ENCODE peak calls at places on chromosomes 12 and 14, in ten cellular contexts. D is fibroblast of the aortic adventitia; N is HT1080; A is stimulated activated CD8-positive, alpha-beta memory T cell treated with anti-CD3 and anti-CD28 coated beads, Interleukin-7, amount 100 ng/mL, for 24 hours; S is GM12892; T is LNCaP clone FGC; Q is left ventricle myocardium superior; Z is GM04503; O is GM13976; C is transverse colon. G is an unnamed sample.

GRCh38 chr12:49974231-49974675 is 1.5 kb downstream of the AQP6 start:
- DNase-seq in D (peak), N (no peak), A (no peak), S (no peak), T (no peak), Q (peak), Z (no peak), O (no peak), C (peak), G (no peak)

GRCh38 chr14:22748188-22748587 is 18.3 kb upstream of the OXA1L start:
- DNase-seq in D (no peak), N (no peak), A (no peak), S (no peak), T (no peak), Q (no peak), Z (no peak), O (no peak), C (no peak), G (no peak)

GRCh38 chr12:6280053-6280469 is 30.4 kb upstream of the PLEKHG6 start:
- DNase-seq in D (peak), N (peak), A (no peak), S (no peak), T (peak), Q (no peak), Z (peak), O (no peak), C (peak), G (peak)

GRCh38 chr12:20653871-20654270 is 41.3 kb upstream of the SLCO1C1 start:
- DNase-seq in D (peak), N (peak), A (no peak), S (no peak), T (no peak), Q (no peak), Z (no peak), O (no peak), C (no peak), G (no peak)

GRCh38 chr12:57894577-57895292 is 46.6 kb upstream of the ATP23 start:
- DNase-seq in D (no peak), N (no peak), A (no peak), S (no peak), T (no peak), Q (no peak), Z (no peak), O (no peak), C (no peak), G (no peak)

GRCh38 chr14:89853976-89854693 is 100.4 kb downstream of the EFCAB11 start:
- DNase-seq in D (peak), N (no peak), A (no peak), S (no peak), T (no peak), Q (no peak), Z (peak), O (no peak), C (no peak), G (no peak)

GRCh38 chr12:27814851-27815591 is 35.0 kb upstream of the MANSC4 start:
- DNase-seq in D (peak), N (no peak), A (no peak), S (no peak), T (peak), Q (no peak), Z (no peak), O (no peak), C (no peak), G (no peak)

GRCh38 chr14:99758915-99759545 is 34.2 kb upstream of the EML1 start:
- DNase-seq in D (no peak), N (no peak), A (no peak), S (no peak), T (no peak), Q (no peak), Z (no peak), O (no peak), C (no peak), G (no peak)

GRCh38 chr12:46342562-46343033 is 30.0 kb downstream of the SLC38A2 start:
- DNase-seq in D (peak), N (peak), A (no peak), S (no peak), T (no peak), Q (peak), Z (no peak), O (no peak), C (peak), G (no peak)

GRCh38 chr14:84874436-84874835 is 655.5 kb upstream of the FLRT2 start:
- DNase-seq in D (no peak), N (no peak), A (no peak), S (no peak), T (no peak), Q (no peak), Z (no peak), O (no peak), C (no peak), G (no peak)

GRCh38 chr14:39367387-39367751 is 64.9 kb downstream of the FBXO33 start:
- DNase-seq in D (no peak), N (no peak), A (no peak), S (no peak), T (no peak), Q (no peak), Z (no peak), O (no peak), C (no peak), G (no peak)

GRCh38 chr14:89374908-89375307 is 42.1 kb downstream of the FOXN3 start:
- DNase-seq in D (no peak), N (no peak), A (no peak), S (no peak), T (no peak), Q (no peak), Z (no peak), O (no peak), C (no peak), G (no peak)

GRCh38 chr12:66644151-66644550 is 34.7 kb downstream of the GRIP1 start:
- DNase-seq in D (no peak), N (no peak), A (no peak), S (no peak), T (no peak), Q (no peak), Z (no peak), O (no peak), C (no peak), G (no peak)

GRCh38 chr14:105499256-105500035 is 8.4 kb downstream of the TEDC1 start:
- DNase-seq in D (no peak), N (no peak), A (no peak), S (peak), T (no peak), Q (no peak), Z (no peak), O (no peak), C (no peak), G (no peak)

GRCh38 chr14:105180598-105181528 is at the start of gene NUDT14:
- DNase-seq in D (peak), N (peak), A (peak), S (peak), T (no peak), Q (peak), Z (no peak), O (peak), C (peak), G (peak)

GRCh38 chr14:105074601-105075053 is 9.4 kb upstream of the GPR132 start:
- DNase-seq in D (no peak), N (no peak), A (no peak), S (no peak), T (no peak), Q (peak), Z (no peak), O (no peak), C (no peak), G (no peak)

GRCh38 chr14:67221248-67221981 is 19.8 kb upstream of the PALS1 start:
- DNase-seq in D (peak), N (peak), A (no peak), S (no peak), T (no peak), Q (no peak), Z (peak), O (no peak), C (peak), G (no peak)

GRCh38 chr14:101197595-101198397 is 294.3 kb upstream of the RTL1 start:
- DNase-seq in D (no peak), N (no peak), A (no peak), S (no peak), T (no peak), Q (no peak), Z (no peak), O (no peak), C (no peak), G (no peak)

GRCh38 chr12:51482808-51483532 is 58.3 kb downstream of the SLC4A8 start:
- DNase-seq in D (peak), N (peak), A (no peak), S (no peak), T (no peak), Q (no peak), Z (no peak), O (no peak), C (no peak), G (no peak)

GRCh38 chr14:94761348-94761998 is 8.4 kb downstream of the GSC start:
- DNase-seq in D (no peak), N (no peak), A (no peak), S (no peak), T (no peak), Q (no peak), Z (no peak), O (no peak), C (no peak), G (no peak)

GRCh38 chr12:106074706-106075392 is 63.9 kb downstream of the NUAK1 start:
- DNase-seq in D (peak), N (no peak), A (no peak), S (no peak), T (no peak), Q (no peak), Z (no peak), O (no peak), C (no peak), G (no peak)

GRCh38 chr12:497501-498160 is 37.9 kb downstream of the B4GALNT3 start:
- DNase-seq in D (no peak), N (no peak), A (no peak), S (no peak), T (no peak), Q (no peak), Z (no peak), O (no peak), C (no peak), G (no peak)

GRCh38 chr12:730550-730949 is 21.8 kb upstream of the WNK1 start:
- DNase-seq in D (no peak), N (no peak), A (no peak), S (no peak), T (no peak), Q (no peak), Z (no peak), O (no peak), C (no peak), G (no peak)

GRCh38 chr12:115922952-115923564 is 354.4 kb downstream of the MED13L start:
- DNase-seq in D (peak), N (peak), A (no peak), S (no peak), T (peak), Q (no peak), Z (no peak), O (no peak), C (no peak), G (no peak)

GRCh38 chr14:73723411-73723798 is 9.2 kb upstream of the PNMA1 start:
- DNase-seq in D (peak), N (no peak), A (no peak), S (no peak), T (no peak), Q (no peak), Z (peak), O (no peak), C (no peak), G (no peak)

GRCh38 chr12:52826611-52827498 is 7.3 kb downstream of the KRT79 start:
- DNase-seq in D (no peak), N (no peak), A (no peak), S (no peak), T (no peak), Q (no peak), Z (no peak), O (no peak), C (no peak), G (no peak)

GRCh38 chr12:14256139-14256538 is 109.3 kb upstream of the ATF7IP start:
- DNase-seq in D (peak), N (peak), A (no peak), S (no peak), T (no peak), Q (no peak), Z (no peak), O (no peak), C (no peak), G (no peak)

GRCh38 chr12:122137681-122138080 is 36.3 kb downstream of the IL31 start:
- DNase-seq in D (no peak), N (no peak), A (no peak), S (no peak), T (peak), Q (no peak), Z (no peak), O (no peak), C (no peak), G (peak)

GRCh38 chr12:108551556-108551955 is 9.4 kb downstream of the SART3 start:
- DNase-seq in D (peak), N (no peak), A (no peak), S (no peak), T (no peak), Q (no peak), Z (peak), O (no peak), C (no peak), G (no peak)

GRCh38 chr12:64189530-64189929 is 32.6 kb downstream of the KICS2 start:
- DNase-seq in D (no peak), N (no peak), A (no peak), S (no peak), T (no peak), Q (no peak), Z (no peak), O (no peak), C (no peak), G (no peak)

GRCh38 chr14:31682768-31683167 is 121.6 kb downstream of the NUBPL start:
- DNase-seq in D (no peak), N (no peak), A (no peak), S (no peak), T (no peak), Q (no peak), Z (no peak), O (no peak), C (no peak), G (no peak)

GRCh38 chr14:103444837-103445524 is 59.8 kb downstream of the MARK3 start:
- DNase-seq in D (peak), N (no peak), A (no peak), S (no peak), T (peak), Q (no peak), Z (no peak), O (no peak), C (no peak), G (no peak)